ENCODE peak calls at places on chromosome 11, in nine cellular contexts. U is substantia nigra; R is nephron progenitor cell; P is esophagus squamous epithelium; C is NCI-H2081; S is stimulated activated CD8-positive, alpha-beta memory T cell treated with anti-CD3 and anti-CD28 coated beads, Interleukin-15, amount 100 ng/mL, for 1 hour; Z is ovary; A is T-helper 2 cell; E is NCI-H2171 treated with DMSO at 0.1 percent for 48 hours. W is an unnamed sample.

GRCh38 chr11:1508986-1509385 is 22.4 kb upstream of the MOB2 start:
- DNase-seq in C (no peak), Z (no peak), R (no peak), A (no peak), P (no peak), S (no peak), U (no peak), E (no peak), W (no peak)

GRCh38 chr11:1224491-1225385 is 1.9 kb downstream of the MUC5B start:
- DNase-seq in Z (peak), C (no peak), E (no peak), R (peak), P (no peak), S (no peak), A (no peak), U (no peak), W (peak)

GRCh38 chr11:64359712-64360402 is 895 bp downstream of the RPS6KA4 start:
- DNase-seq in R (no peak), S (no peak), U (no peak), C (peak), P (no peak), E (peak), Z (no peak), A (no peak), W (no peak)

GRCh38 chr11:57787920-57788716 is 26.5 kb downstream of the CTNND1 start:
- DNase-seq in P (no peak), E (peak), A (no peak), R (no peak), C (no peak), Z (no peak), U (no peak), S (no peak), W (peak)

GRCh38 chr11:71420455-71421241 is 27.5 kb downstream of the DHCR7 start:
- DNase-seq in E (peak), Z (no peak), A (no peak), U (no peak), P (no peak), S (no peak), R (peak), C (peak), W (peak)

GRCh38 chr11:94884322-94884721 is 89.0 kb downstream of the CWC15 start:
- DNase-seq in E (peak), U (no peak), C (no peak), R (no peak), Z (no peak), A (no peak), P (no peak), S (no peak), W (no peak)

GRCh38 chr11:93396356-93396755 is 65.8 kb downstream of the DEUP1 start:
- DNase-seq in A (no peak), Z (no peak), C (no peak), P (no peak), E (no peak), U (no peak), S (no peak), R (no peak), W (peak)

GRCh38 chr11:118632577-118633318 is 25.3 kb downstream of the PHLDB1 start:
- DNase-seq in S (no peak), C (no peak), U (no peak), A (no peak), P (no peak), E (no peak), R (no peak), Z (no peak), W (no peak)

GRCh38 chr11:62648185-62648966 is 2.0 kb upstream of the GANAB start:
- DNase-seq in S (no peak), U (no peak), E (no peak), A (no peak), R (no peak), Z (no peak), P (no peak), C (no peak), W (no peak)

GRCh38 chr11:69243496-69244200 is 50.3 kb upstream of the MYEOV start:
- DNase-seq in U (no peak), P (no peak), C (no peak), E (no peak), Z (no peak), A (no peak), R (no peak), S (no peak), W (no peak)

GRCh38 chr11:12640926-12641849 is 33.0 kb upstream of the TEAD1 start:
- DNase-seq in E (no peak), A (no peak), U (no peak), S (no peak), C (no peak), R (no peak), Z (no peak), P (no peak), W (no peak)

GRCh38 chr11:93585758-93586157 is 42.6 kb upstream of the SMCO4 start:
- DNase-seq in S (no peak), R (no peak), U (no peak), A (no peak), Z (no peak), E (no peak), C (no peak), P (no peak), W (no peak)

GRCh38 chr11:128841461-128842072 is 25.5 kb downstream of the KCNJ1 start:
- DNase-seq in Z (no peak), E (no peak), A (no peak), U (no peak), P (no peak), R (no peak), S (no peak), C (no peak), W (no peak)

GRCh38 chr11:100592619-100593309 is 94.3 kb upstream of the ARHGAP42 start:
- DNase-seq in S (no peak), C (no peak), A (no peak), Z (no peak), U (no peak), P (no peak), E (peak), R (no peak), W (no peak)

GRCh38 chr11:105344938-105345337 is 205.4 kb upstream of the CARD18 start:
- DNase-seq in S (no peak), A (no peak), U (no peak), C (no peak), Z (no peak), R (no peak), P (no peak), E (no peak), W (no peak)

GRCh38 chr11:76729214-76729613 is 53.9 kb upstream of the TSKU start:
- DNase-seq in Z (no peak), P (no peak), A (no peak), S (no peak), E (no peak), U (no peak), R (no peak), C (no peak), W (no peak)

GRCh38 chr11:66015094-66015881 is 3.5 kb downstream of the CST6 start:
- DNase-seq in R (no peak), Z (no peak), C (no peak), P (no peak), S (no peak), E (no peak), U (no peak), A (no peak), W (no peak)

GRCh38 chr11:62497132-62497915 is 49.3 kb downstream of the AHNAK start:
- DNase-seq in E (peak), R (no peak), S (no peak), Z (no peak), C (no peak), U (no peak), P (no peak), A (no peak), W (no peak)

GRCh38 chr11:77506857-77507256 is 33.0 kb upstream of the PAK1 start:
- DNase-seq in R (no peak), A (no peak), C (no peak), E (peak), P (no peak), S (no peak), U (no peak), Z (no peak), W (no peak)

GRCh38 chr11:119319702-119320592 is 3.0 kb upstream of the MCAM start:
- DNase-seq in A (no peak), Z (peak), U (peak), S (no peak), R (peak), E (no peak), P (no peak), C (no peak), W (no peak)

GRCh38 chr11:10413268-10413667 is 41.8 kb upstream of the AMPD3 start:
- DNase-seq in E (no peak), Z (no peak), A (no peak), R (no peak), P (no peak), S (no peak), U (no peak), C (peak), W (no peak)

GRCh38 chr11:36463781-36464180 is 46.3 kb downstream of the TRAF6 start:
- DNase-seq in R (no peak), Z (no peak), C (no peak), E (no peak), A (no peak), U (no peak), P (no peak), S (no peak), W (no peak)

GRCh38 chr11:47139878-47140277 is 36.8 kb downstream of the ARFGAP2 start:
- DNase-seq in E (no peak), Z (no peak), C (no peak), R (no peak), U (no peak), P (no peak), A (no peak), S (no peak), W (no peak)

GRCh38 chr11:81070948-81071347 is 1630.1 kb upstream of the TENM4 start:
- DNase-seq in Z (no peak), C (no peak), P (no peak), U (no peak), A (no peak), R (no peak), E (no peak), S (no peak), W (no peak)

GRCh38 chr11:64800633-64801464 is 2.2 kb downstream of the MAP4K2 start:
- DNase-seq in E (no peak), R (no peak), C (no peak), U (no peak), Z (no peak), S (no peak), P (no peak), A (no peak), W (no peak)

W was measured in ELF-1.